ENCODE peak calls at places on chromosomes 1 and 21, in seven cellular contexts. M is body of pancreas; H is CD4-positive, alpha-beta T cell; T is transverse colon; F is prostate gland; L is heart left ventricle; O is fibroblast of lung. A is an unnamed sample. For H3K9me3, the result is how much of the 10 kb centered on the place peaks cover.

GRCh38 chr1:227884370-227885134 is 63.2 kb downstream of the WNT9A start:
- DNase-seq in M (no peak), H (no peak), T (no peak), F (no peak), L (no peak), O (no peak), A (peak)

GRCh38 chr1:206490643-206491421 is 16.5 kb upstream of the RASSF5 start:
- DNase-seq in M (no peak), H (no peak), T (no peak), F (no peak), L (no peak), O (peak), A (no peak)

GRCh38 chr1:98920441-98921110 is 84.1 kb downstream of the PLPPR5 start:
- DNase-seq in M (no peak), H (no peak), T (no peak), F (no peak), L (no peak), O (peak), A (no peak)

GRCh38 chr1:9362488-9362887 is 69.8 kb downstream of the SPSB1 start:
- DNase-seq in M (no peak), H (no peak), T (no peak), F (no peak), L (no peak), O (no peak), A (no peak)

GRCh38 chr1:44554706-44555105 is 119.6 kb downstream of the TMEM53 start:
- DNase-seq in M (no peak), H (no peak), T (no peak), F (no peak), L (no peak), O (no peak), A (no peak)

GRCh38 chr1:174743654-174744561 is 255.8 kb upstream of the CACYBP start:
- DNase-seq in M (no peak), H (no peak), T (no peak), F (no peak), L (no peak), O (peak), A (no peak)

GRCh38 chr1:177368255-177368654 is 197.5 kb downstream of the BRINP2 start:
- DNase-seq in M (no peak), H (no peak), T (no peak), F (no peak), L (no peak), O (no peak), A (no peak)

GRCh38 chr21:32030146-32030652 is 157.4 kb downstream of the HUNK start:
- DNase-seq in M (no peak), H (no peak), T (no peak), F (no peak), L (no peak), O (no peak), A (no peak)

DNA sequence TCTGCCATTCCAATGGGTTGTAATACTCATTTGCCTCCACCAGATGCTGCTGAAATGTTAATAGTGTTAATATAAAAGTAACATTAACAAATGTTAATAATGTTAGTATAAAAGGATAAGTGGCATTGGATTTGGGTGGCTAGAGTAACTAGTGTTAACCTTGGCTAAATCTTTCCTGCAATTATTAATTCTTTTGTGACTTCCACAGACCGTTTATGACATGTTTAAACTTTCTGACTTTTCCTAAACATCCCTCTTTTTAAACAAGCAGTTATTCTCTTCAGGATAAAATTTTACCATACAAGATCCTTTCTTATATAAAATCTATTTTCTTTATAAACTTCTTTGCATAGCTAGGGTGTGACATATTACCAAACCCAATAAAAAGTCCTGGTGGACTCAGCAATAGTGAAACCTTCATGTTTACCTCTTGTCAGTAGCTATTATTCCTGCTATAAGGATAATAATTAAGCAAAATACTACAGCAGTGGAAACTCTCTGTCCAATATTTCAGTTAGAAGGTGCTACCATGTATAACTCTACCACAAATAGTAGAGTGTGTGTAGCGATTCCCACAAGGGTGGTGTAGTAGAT is 41.5 kb downstream of the CCDC30 start:
- DNase-seq in M (no peak), H (no peak), T (no peak), F (no peak), L (no peak), O (no peak), A (no peak)
- H3K9me3 ChIP-seq in M (under half), H (under half), T (under half), F (under half), L (under half), O (under half), A (under half)

GRCh38 chr1:152449661-152450060 is 35.6 kb upstream of the CRNN start:
- DNase-seq in M (no peak), H (no peak), T (no peak), F (no peak), L (no peak), O (no peak), A (no peak)
- H3K9me3 ChIP-seq in M (under half), H (under half), T (under half), F (under half), L (under half), O (under half), A (under half)

DNA sequence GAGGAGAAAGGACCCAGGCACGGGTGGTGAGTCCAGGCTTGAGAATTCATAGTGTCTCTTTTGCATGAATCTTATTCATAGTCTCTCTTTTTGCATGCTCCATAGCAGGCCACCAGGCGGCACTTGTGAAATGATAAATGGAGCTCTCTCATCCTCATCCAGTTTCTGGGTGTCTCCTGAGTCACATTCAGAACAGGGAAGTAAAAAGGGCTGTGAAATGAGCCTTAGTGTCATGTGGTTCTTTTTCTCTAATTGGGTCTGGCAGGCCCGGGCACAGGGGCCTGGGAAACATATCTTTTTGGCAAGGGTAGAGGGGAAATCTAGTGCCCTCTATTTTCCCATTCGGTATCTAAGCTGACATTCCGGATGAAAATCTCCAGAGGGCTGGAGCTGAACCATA is 19.1 kb upstream of the NCF2 start:
- DNase-seq in M (peak), H (no peak), T (peak), F (no peak), L (peak), O (peak), A (no peak)
- H3K9me3 ChIP-seq in M (under half), H (under half), T (under half), F (under half), L (under half), O (under half), A (under half)

DNA sequence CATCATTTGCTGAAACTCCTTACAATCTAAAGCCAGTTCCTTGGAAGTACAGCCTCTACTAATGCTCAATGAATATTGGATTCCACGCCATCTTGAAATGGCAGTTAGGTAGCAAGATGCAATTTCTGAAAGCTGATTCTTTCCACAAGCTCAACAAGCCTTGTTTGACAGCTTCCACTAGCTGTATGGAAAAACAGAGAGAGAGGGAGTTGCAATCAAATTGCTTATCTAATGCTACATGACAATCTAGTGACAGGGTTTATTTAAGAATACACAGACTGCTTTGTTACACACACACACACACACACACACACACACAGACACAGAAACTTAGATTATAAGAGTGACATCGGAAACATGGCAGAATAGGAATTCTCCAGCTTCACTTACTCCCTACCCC is 288.4 kb upstream of the DEPDC1 start:
- DNase-seq in M (no peak), H (no peak), T (no peak), F (no peak), L (no peak), O (no peak), A (no peak)
- H3K9me3 ChIP-seq in M (under half), H (under half), T (under half), F (under half), L (under half), O (under half), A (under half)

DNA sequence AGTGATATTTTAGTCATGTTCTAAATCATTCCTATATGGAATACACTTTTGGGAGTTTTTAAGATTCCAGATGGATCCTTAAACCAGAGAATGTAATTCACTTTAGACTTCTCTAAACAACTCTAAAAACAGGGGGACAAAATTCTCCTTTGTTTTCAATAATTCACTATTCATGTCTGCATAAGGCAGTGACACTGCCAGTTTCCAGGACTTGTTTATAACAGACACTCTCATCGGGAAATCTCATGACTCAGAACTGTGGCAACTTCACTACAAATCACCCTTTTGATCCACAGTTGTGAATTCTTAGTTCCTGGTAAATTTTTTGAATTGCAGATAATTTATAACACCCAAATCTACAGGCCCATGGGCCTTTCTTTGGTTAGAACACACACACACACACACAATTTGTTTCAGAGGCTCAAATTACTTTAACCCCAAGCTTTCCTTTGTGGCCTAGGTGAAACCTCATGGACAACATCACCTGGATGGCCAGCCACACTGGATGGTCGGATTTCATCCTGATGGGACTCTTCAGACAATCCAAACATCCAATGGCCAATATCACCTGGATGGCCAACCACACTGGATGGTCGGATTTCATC is at the start of gene OR2T4:
- DNase-seq in M (no peak), H (no peak), T (no peak), F (no peak), L (no peak), O (no peak), A (no peak)
- H3K9me3 ChIP-seq in M (under half), H (under half), T (under half), F (under half), L (under half), O (under half), A (under half)